ENCODE peak calls at places on chromosomes 11 and 22, in four cellular contexts. W is A549, T is iPS DF 19.7, Z is psoas muscle. U is an unnamed sample.

GRCh38 chr11:130781906-130782305 is 134.4 kb downstream of the SNX19 start:
- DNase-seq in W (peak), T (no peak), Z (peak), U (no peak)

GRCh38 chr22:22558972-22559603 is at the start of gene PRAME:
- DNase-seq in W (peak), T (peak), Z (peak), U (peak)

GRCh38 chr11:83409476-83409875 is 123.3 kb upstream of the CCDC90B start:
- DNase-seq in W (no peak), T (no peak), Z (no peak), U (no peak)

GRCh38 chr11:11349870-11350325 is 3.2 kb downstream of the CSNK2A3 start:
- DNase-seq in W (no peak), T (no peak), Z (no peak), U (no peak)

GRCh38 chr11:104370478-104370877 is 206.5 kb upstream of the PDGFD start:
- DNase-seq in W (no peak), T (no peak), Z (no peak), U (no peak)

GRCh38 chr11:64661146-64661545 is 61.9 kb downstream of the NRXN2 start:
- DNase-seq in W (no peak), T (no peak), Z (peak), U (no peak)

GRCh38 chr11:19393941-19394340 is 153.2 kb upstream of the E2F8 start:
- DNase-seq in W (no peak), T (no peak), Z (no peak), U (no peak)

GRCh38 chr11:3146612-3147256 is 18.4 kb downstream of the OSBPL5 start:
- DNase-seq in W (no peak), T (no peak), Z (no peak), U (no peak)

GRCh38 chr11:61919841-61920631 is 2.7 kb upstream of the RAB3IL1 start:
- DNase-seq in W (peak), T (no peak), Z (no peak), U (no peak)

GRCh38 chr11:62923634-62924411 is 2.7 kb upstream of the CHRM1 start:
- DNase-seq in W (no peak), T (no peak), Z (no peak), U (no peak)

GRCh38 chr11:6755303-6755952 is 16.3 kb downstream of the OR2AG2 start:
- DNase-seq in W (peak), T (no peak), Z (no peak), U (no peak)